ENCODE peak calls at places on chromosomes 1 and 21, in eight cellular contexts. One of them, this sample, is unnamed.

GRCh38 chr1:154759196-154759595 is 110.9 kb downstream of the KCNN3 start:
- DNase-seq in mucosa of descending colon: no peak
- DNase-seq in breast epithelium: no peak
- DNase-seq in CD4-positive, CD25-positive, alpha-beta regulatory T cell: no peak
- DNase-seq in body of pancreas: no peak
- DNase-seq in thoracic aorta: no peak
- DNase-seq in neural progenitor cell: no peak
- DNase-seq in GM23338: no peak
- DNase-seq in this sample: no peak

GRCh38 chr1:194776657-194777056 is 1590.2 kb upstream of the B3GALT2 start:
- DNase-seq in mucosa of descending colon: no peak
- DNase-seq in breast epithelium: no peak
- DNase-seq in CD4-positive, CD25-positive, alpha-beta regulatory T cell: no peak
- DNase-seq in body of pancreas: no peak
- DNase-seq in thoracic aorta: no peak
- DNase-seq in neural progenitor cell: no peak
- DNase-seq in GM23338: no peak
- DNase-seq in this sample: no peak

GRCh38 chr1:175887981-175888428 is 144.6 kb upstream of the TNR start:
- DNase-seq in mucosa of descending colon: no peak
- DNase-seq in breast epithelium: no peak
- DNase-seq in CD4-positive, CD25-positive, alpha-beta regulatory T cell: no peak
- DNase-seq in body of pancreas: peak; percentile 70
- DNase-seq in thoracic aorta: no peak
- DNase-seq in neural progenitor cell: peak; percentile 91
- DNase-seq in GM23338: peak; percentile 97
- DNase-seq in this sample: peak; percentile 68

GRCh38 chr1:42420911-42421585 is 34.8 kb downstream of the ZMYND12 start:
- DNase-seq in mucosa of descending colon: peak; percentile 62
- DNase-seq in breast epithelium: no peak
- DNase-seq in CD4-positive, CD25-positive, alpha-beta regulatory T cell: no peak
- DNase-seq in body of pancreas: peak; percentile 78
- DNase-seq in thoracic aorta: no peak
- DNase-seq in neural progenitor cell: peak; percentile 22
- DNase-seq in GM23338: no peak
- DNase-seq in this sample: no peak

GRCh38 chr21:21751286-21751685 is 753.1 kb downstream of the NCAM2 start:
- DNase-seq in mucosa of descending colon: no peak
- DNase-seq in breast epithelium: no peak
- DNase-seq in CD4-positive, CD25-positive, alpha-beta regulatory T cell: no peak
- DNase-seq in body of pancreas: peak; percentile 43
- DNase-seq in thoracic aorta: no peak
- DNase-seq in neural progenitor cell: no peak
- DNase-seq in GM23338: no peak
- DNase-seq in this sample: no peak

GRCh38 chr1:172390243-172390619 is 30.3 kb upstream of the C1orf105 start:
- DNase-seq in mucosa of descending colon: no peak
- DNase-seq in breast epithelium: no peak
- DNase-seq in CD4-positive, CD25-positive, alpha-beta regulatory T cell: no peak
- DNase-seq in body of pancreas: no peak
- DNase-seq in thoracic aorta: no peak
- DNase-seq in neural progenitor cell: no peak
- DNase-seq in GM23338: peak; percentile 13
- DNase-seq in this sample: no peak

GRCh38 chr1:172845371-172845770 is 186.5 kb downstream of the FASLG start:
- DNase-seq in mucosa of descending colon: no peak
- DNase-seq in breast epithelium: no peak
- DNase-seq in CD4-positive, CD25-positive, alpha-beta regulatory T cell: no peak
- DNase-seq in body of pancreas: no peak
- DNase-seq in thoracic aorta: no peak
- DNase-seq in neural progenitor cell: no peak
- DNase-seq in GM23338: peak; percentile 8
- DNase-seq in this sample: no peak

GRCh38 chr1:53669511-53670191 is 69.3 kb downstream of the GLIS1 start:
- DNase-seq in mucosa of descending colon: no peak
- DNase-seq in breast epithelium: no peak
- DNase-seq in CD4-positive, CD25-positive, alpha-beta regulatory T cell: no peak
- DNase-seq in body of pancreas: no peak
- DNase-seq in thoracic aorta: no peak
- DNase-seq in neural progenitor cell: no peak
- DNase-seq in GM23338: no peak
- DNase-seq in this sample: no peak

GRCh38 chr21:44956356-44957046 is 16.7 kb downstream of the SLX9 start:
- DNase-seq in mucosa of descending colon: peak; percentile 33
- DNase-seq in breast epithelium: no peak
- DNase-seq in CD4-positive, CD25-positive, alpha-beta regulatory T cell: no peak
- DNase-seq in body of pancreas: no peak
- DNase-seq in thoracic aorta: no peak
- DNase-seq in neural progenitor cell: no peak
- DNase-seq in GM23338: no peak
- DNase-seq in this sample: peak; percentile 14

GRCh38 chr1:148386617-148387016 is 96.5 kb downstream of the PPIAL4G start:
- DNase-seq in mucosa of descending colon: no peak
- DNase-seq in breast epithelium: no peak
- DNase-seq in CD4-positive, CD25-positive, alpha-beta regulatory T cell: no peak
- DNase-seq in body of pancreas: no peak
- DNase-seq in thoracic aorta: no peak
- DNase-seq in neural progenitor cell: no peak
- DNase-seq in GM23338: no peak
- DNase-seq in this sample: no peak

GRCh38 chr1:203057831-203058673 is 27.8 kb downstream of the MYOG start:
- DNase-seq in mucosa of descending colon: no peak
- DNase-seq in breast epithelium: no peak
- DNase-seq in CD4-positive, CD25-positive, alpha-beta regulatory T cell: no peak
- DNase-seq in body of pancreas: no peak
- DNase-seq in thoracic aorta: no peak
- DNase-seq in neural progenitor cell: no peak
- DNase-seq in GM23338: no peak
- DNase-seq in this sample: peak; percentile 19

GRCh38 chr1:206557636-206558473 is 50.5 kb downstream of the RASSF5 start:
- DNase-seq in mucosa of descending colon: no peak
- DNase-seq in breast epithelium: no peak
- DNase-seq in CD4-positive, CD25-positive, alpha-beta regulatory T cell: peak; percentile 40
- DNase-seq in body of pancreas: peak; percentile 26
- DNase-seq in thoracic aorta: no peak
- DNase-seq in neural progenitor cell: no peak
- DNase-seq in GM23338: no peak
- DNase-seq in this sample: no peak

GRCh38 chr1:8152731-8153702 is 126.9 kb upstream of the ERRFI1 start:
- DNase-seq in mucosa of descending colon: no peak
- DNase-seq in breast epithelium: no peak
- DNase-seq in CD4-positive, CD25-positive, alpha-beta regulatory T cell: peak; percentile 92
- DNase-seq in body of pancreas: no peak
- DNase-seq in thoracic aorta: no peak
- DNase-seq in neural progenitor cell: no peak
- DNase-seq in GM23338: no peak
- DNase-seq in this sample: no peak

GRCh38 chr1:207812778-207813512 is 61.1 kb downstream of the CD46 start:
- DNase-seq in mucosa of descending colon: no peak
- DNase-seq in breast epithelium: no peak
- DNase-seq in CD4-positive, CD25-positive, alpha-beta regulatory T cell: no peak
- DNase-seq in body of pancreas: no peak
- DNase-seq in thoracic aorta: no peak
- DNase-seq in neural progenitor cell: no peak
- DNase-seq in GM23338: no peak
- DNase-seq in this sample: no peak
- H3K4me1 ChIP-seq in mucosa of descending colon: peaks cover 53% of the 10 kb centered on the region
- H3K4me1 ChIP-seq in breast epithelium: peaks cover 14% of the 10 kb centered on the region
- H3K4me1 ChIP-seq in CD4-positive, CD25-positive, alpha-beta regulatory T cell: peaks cover 2% of the 10 kb centered on the region
- H3K4me1 ChIP-seq in body of pancreas: peaks cover 93% of the 10 kb centered on the region
- H3K4me1 ChIP-seq in thoracic aorta: peaks cover 74% of the 10 kb centered on the region
- H3K4me1 ChIP-seq in neural progenitor cell: no peaks in the 10 kb centered on the region
- H3K4me1 ChIP-seq in GM23338: no peaks in the 10 kb centered on the region
- H3K4me1 ChIP-seq in this sample: peaks cover 96% of the 10 kb centered on the region

GRCh38 chr1:218347713-218348627 is 2.8 kb downstream of the TGFB2 start:
- DNase-seq in mucosa of descending colon: no peak
- DNase-seq in breast epithelium: no peak
- DNase-seq in CD4-positive, CD25-positive, alpha-beta regulatory T cell: no peak
- DNase-seq in body of pancreas: peak; percentile 33
- DNase-seq in thoracic aorta: no peak
- DNase-seq in neural progenitor cell: no peak
- DNase-seq in GM23338: peak; percentile 66
- DNase-seq in this sample: no peak

GRCh38 chr1:218350022-218350525 is 4.9 kb downstream of the TGFB2 start:
- DNase-seq in mucosa of descending colon: no peak
- DNase-seq in breast epithelium: no peak
- DNase-seq in CD4-positive, CD25-positive, alpha-beta regulatory T cell: no peak
- DNase-seq in body of pancreas: no peak
- DNase-seq in thoracic aorta: no peak
- DNase-seq in neural progenitor cell: no peak
- DNase-seq in GM23338: no peak
- DNase-seq in this sample: no peak

GRCh38 chr1:218349365-218350021 is 4.4 kb downstream of the TGFB2 start:
- DNase-seq in mucosa of descending colon: no peak
- DNase-seq in breast epithelium: no peak
- DNase-seq in CD4-positive, CD25-positive, alpha-beta regulatory T cell: no peak
- DNase-seq in body of pancreas: no peak
- DNase-seq in thoracic aorta: no peak
- DNase-seq in neural progenitor cell: no peak
- DNase-seq in GM23338: no peak
- DNase-seq in this sample: no peak

GRCh38 chr1:218347316-218347712 is 2.2 kb downstream of the TGFB2 start:
- DNase-seq in mucosa of descending colon: no peak
- DNase-seq in breast epithelium: no peak
- DNase-seq in CD4-positive, CD25-positive, alpha-beta regulatory T cell: no peak
- DNase-seq in body of pancreas: peak; percentile 8
- DNase-seq in thoracic aorta: no peak
- DNase-seq in neural progenitor cell: peak; percentile 46
- DNase-seq in GM23338: peak; percentile 79
- DNase-seq in this sample: peak; percentile 61

DNA sequence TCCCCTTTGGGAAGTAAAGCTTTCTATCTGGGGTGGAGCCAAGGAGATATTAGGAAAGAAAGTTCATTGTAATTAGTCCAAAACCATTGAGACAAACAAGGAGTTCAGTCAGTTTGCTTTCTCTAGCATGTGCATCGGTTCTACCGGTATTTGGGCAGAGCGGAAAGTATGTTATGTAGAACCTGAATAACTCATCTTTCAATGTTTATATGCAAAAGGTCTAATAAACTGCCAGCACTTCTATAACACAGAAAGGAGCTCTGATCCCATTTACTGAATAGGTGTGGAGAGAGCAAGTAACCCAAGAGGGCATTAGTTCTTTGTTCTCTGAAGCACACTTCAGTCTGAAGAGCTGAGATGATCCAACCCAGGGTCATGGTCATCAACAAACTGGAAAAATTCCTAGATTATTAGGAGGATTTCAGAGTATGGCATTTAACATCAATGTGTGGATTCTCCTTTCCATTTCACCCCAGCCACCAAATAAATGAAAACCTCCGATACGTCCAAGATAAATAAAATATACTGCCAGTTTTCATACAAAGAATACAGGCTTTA is 3.6 kb downstream of the TGFB2 start:
- DNase-seq in mucosa of descending colon: no peak
- DNase-seq in breast epithelium: no peak
- DNase-seq in CD4-positive, CD25-positive, alpha-beta regulatory T cell: no peak
- DNase-seq in body of pancreas: no peak
- DNase-seq in thoracic aorta: no peak
- DNase-seq in neural progenitor cell: no peak
- DNase-seq in GM23338: no peak
- DNase-seq in this sample: no peak
- H3K4me1 ChIP-seq in mucosa of descending colon: peaks cover 13% of the 10 kb centered on the region
- H3K4me1 ChIP-seq in breast epithelium: no peaks in the 10 kb centered on the region
- H3K4me1 ChIP-seq in CD4-positive, CD25-positive, alpha-beta regulatory T cell: peaks cover 24% of the 10 kb centered on the region
- H3K4me1 ChIP-seq in body of pancreas: peaks cover 35% of the 10 kb centered on the region
- H3K4me1 ChIP-seq in thoracic aorta: peaks cover 28% of the 10 kb centered on the region
- H3K4me1 ChIP-seq in neural progenitor cell: no peaks in the 10 kb centered on the region
- H3K4me1 ChIP-seq in GM23338: peaks cover 26% of the 10 kb centered on the region
- H3K4me1 ChIP-seq in this sample: peaks cover 43% of the 10 kb centered on the region

DNA sequence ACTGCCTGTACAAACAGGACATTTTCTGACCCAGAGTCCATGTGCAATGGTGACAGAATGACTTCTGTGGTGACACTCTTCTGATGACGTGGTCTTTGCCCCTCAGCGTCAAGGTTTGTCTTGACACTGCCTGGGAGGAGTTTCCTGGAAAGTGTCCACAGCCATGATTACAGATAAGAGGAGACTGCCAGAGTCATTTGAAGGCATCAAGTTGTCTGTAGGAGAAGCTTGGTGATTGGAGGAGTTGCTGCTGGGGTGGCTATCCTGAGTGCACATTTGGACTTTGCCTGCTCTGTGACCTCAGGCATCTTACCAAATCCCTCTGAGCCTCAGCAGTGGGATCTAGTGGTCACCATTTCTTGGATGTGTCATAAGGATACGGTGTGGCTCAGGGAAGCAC is 17.7 kb downstream of the TCHHL1 start:
- DNase-seq in mucosa of descending colon: no peak
- DNase-seq in breast epithelium: no peak
- DNase-seq in CD4-positive, CD25-positive, alpha-beta regulatory T cell: no peak
- DNase-seq in body of pancreas: no peak
- DNase-seq in thoracic aorta: no peak
- DNase-seq in neural progenitor cell: no peak
- DNase-seq in GM23338: no peak
- DNase-seq in this sample: no peak
- H3K4me1 ChIP-seq in mucosa of descending colon: no peaks in the 10 kb centered on the region
- H3K4me1 ChIP-seq in breast epithelium: no peaks in the 10 kb centered on the region
- H3K4me1 ChIP-seq in CD4-positive, CD25-positive, alpha-beta regulatory T cell: no peaks in the 10 kb centered on the region
- H3K4me1 ChIP-seq in body of pancreas: no peaks in the 10 kb centered on the region
- H3K4me1 ChIP-seq in thoracic aorta: no peaks in the 10 kb centered on the region
- H3K4me1 ChIP-seq in neural progenitor cell: no peaks in the 10 kb centered on the region
- H3K4me1 ChIP-seq in GM23338: peaks cover 17% of the 10 kb centered on the region
- H3K4me1 ChIP-seq in this sample: no peaks in the 10 kb centered on the region

GRCh38 chr21:34811368-34811767 is 142.6 kb downstream of the CLIC6 start:
- DNase-seq in mucosa of descending colon: no peak
- DNase-seq in breast epithelium: no peak
- DNase-seq in CD4-positive, CD25-positive, alpha-beta regulatory T cell: no peak
- DNase-seq in body of pancreas: no peak
- DNase-seq in thoracic aorta: no peak
- DNase-seq in neural progenitor cell: no peak
- DNase-seq in GM23338: no peak
- DNase-seq in this sample: no peak

GRCh38 chr21:34808569-34809204 is 139.9 kb downstream of the CLIC6 start:
- DNase-seq in mucosa of descending colon: no peak
- DNase-seq in breast epithelium: no peak
- DNase-seq in CD4-positive, CD25-positive, alpha-beta regulatory T cell: no peak
- DNase-seq in body of pancreas: no peak
- DNase-seq in thoracic aorta: no peak
- DNase-seq in neural progenitor cell: no peak
- DNase-seq in GM23338: no peak
- DNase-seq in this sample: no peak

GRCh38 chr21:34809822-34810221 is 141.0 kb downstream of the CLIC6 start:
- DNase-seq in mucosa of descending colon: no peak
- DNase-seq in breast epithelium: no peak
- DNase-seq in CD4-positive, CD25-positive, alpha-beta regulatory T cell: no peak
- DNase-seq in body of pancreas: no peak
- DNase-seq in thoracic aorta: no peak
- DNase-seq in neural progenitor cell: no peak
- DNase-seq in GM23338: no peak
- DNase-seq in this sample: no peak

GRCh38 chr21:34812510-34813265 is 143.9 kb downstream of the CLIC6 start:
- DNase-seq in mucosa of descending colon: no peak
- DNase-seq in breast epithelium: no peak
- DNase-seq in CD4-positive, CD25-positive, alpha-beta regulatory T cell: no peak
- DNase-seq in body of pancreas: no peak
- DNase-seq in thoracic aorta: no peak
- DNase-seq in neural progenitor cell: no peak
- DNase-seq in GM23338: no peak
- DNase-seq in this sample: no peak

DNA sequence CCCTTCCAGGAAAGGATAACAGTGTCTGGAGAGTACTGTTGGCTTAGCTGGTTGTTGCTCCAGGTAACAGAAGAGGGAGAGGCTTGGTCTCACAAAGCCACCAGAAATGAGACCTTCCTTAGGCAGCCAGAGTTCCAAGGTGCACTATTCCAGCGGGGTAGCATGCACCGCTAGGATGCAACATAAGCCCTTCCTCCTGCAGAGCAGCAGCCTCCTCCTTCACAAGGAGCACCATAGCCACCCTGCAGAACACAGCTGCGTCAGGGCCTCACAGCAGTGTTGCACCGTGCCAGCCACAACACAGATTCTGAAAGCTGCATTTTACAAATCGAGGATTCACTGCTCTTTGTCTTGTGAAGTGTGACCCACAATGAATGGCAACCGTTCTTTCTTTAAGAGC is 142.0 kb downstream of the CLIC6 start:
- DNase-seq in mucosa of descending colon: no peak
- DNase-seq in breast epithelium: no peak
- DNase-seq in CD4-positive, CD25-positive, alpha-beta regulatory T cell: no peak
- DNase-seq in body of pancreas: no peak
- DNase-seq in thoracic aorta: no peak
- DNase-seq in neural progenitor cell: no peak
- DNase-seq in GM23338: no peak
- DNase-seq in this sample: no peak
- H3K4me1 ChIP-seq in mucosa of descending colon: peaks cover 13% of the 10 kb centered on the region
- H3K4me1 ChIP-seq in breast epithelium: peaks cover 3% of the 10 kb centered on the region
- H3K4me1 ChIP-seq in CD4-positive, CD25-positive, alpha-beta regulatory T cell: peaks cover 44% of the 10 kb centered on the region
- H3K4me1 ChIP-seq in body of pancreas: no peaks in the 10 kb centered on the region
- H3K4me1 ChIP-seq in thoracic aorta: peaks cover 7% of the 10 kb centered on the region
- H3K4me1 ChIP-seq in neural progenitor cell: peaks cover 16% of the 10 kb centered on the region
- H3K4me1 ChIP-seq in GM23338: no peaks in the 10 kb centered on the region
- H3K4me1 ChIP-seq in this sample: peaks cover 31% of the 10 kb centered on the region

This sample was measured in psoas muscle.